ENCODE peak calls at places on chromosomes 12 and 14, in six cellular contexts. K, V, Y, G, L and X are unnamed samples.

GRCh38 chr12:131829795-131830334 is 1.7 kb downstream of the MMP17 start:
- DNase-seq in K (no peak), G (no peak), Y (no peak), L (no peak), V (no peak), X (no peak)

GRCh38 chr12:14995583-14996425 is 23.0 kb downstream of the PDE6H start:
- DNase-seq in G (peak), K (peak), Y (peak), L (no peak), V (no peak), X (no peak)

GRCh38 chr12:6962285-6963015 is 8.0 kb downstream of the PHB2 start:
- DNase-seq in L (no peak), K (no peak), Y (no peak), V (no peak), G (no peak), X (no peak)

GRCh38 chr12:52168019-52168717 is 23.6 kb downstream of the KRT80 start:
- DNase-seq in L (no peak), K (no peak), G (no peak), Y (no peak), V (no peak), X (peak)

GRCh38 chr14:34034447-34035176 is 83.7 kb upstream of the EGLN3 start:
- DNase-seq in Y (no peak), G (no peak), K (no peak), V (no peak), L (no peak), X (no peak)

GRCh38 chr12:6053541-6053940 is 70.9 kb downstream of the VWF start:
- DNase-seq in K (no peak), Y (peak), G (no peak), V (no peak), L (no peak), X (no peak)

GRCh38 chr12:121295746-121296617 is 527 bp downstream of the CAMKK2 start:
- DNase-seq in V (no peak), Y (no peak), L (no peak), K (peak), G (no peak), X (peak)

GRCh38 chr14:53432378-53432802 is 279.3 kb upstream of the DDHD1 start:
- DNase-seq in K (peak), G (no peak), V (no peak), L (no peak), Y (peak), X (peak)

GRCh38 chr12:857611-858010 is 91.9 kb downstream of the RAD52 start:
- DNase-seq in Y (peak), K (no peak), G (peak), V (peak), L (no peak), X (no peak)

GRCh38 chr12:85775071-85775470 is 61.1 kb downstream of the RASSF9 start:
- DNase-seq in K (no peak), G (no peak), Y (no peak), V (no peak), L (no peak), X (no peak)

GRCh38 chr14:24695265-24696241 is 61.6 kb upstream of the GZMB start:
- DNase-seq in V (no peak), G (no peak), L (peak), Y (no peak), K (peak), X (no peak)

GRCh38 chr14:86570371-86570770 is 1040.4 kb downstream of the FLRT2 start:
- DNase-seq in V (no peak), G (no peak), L (no peak), K (no peak), Y (no peak), X (no peak)

GRCh38 chr14:63542231-63542999 is 762 bp downstream of the PPP2R5E start:
- DNase-seq in K (peak), V (no peak), L (peak), G (no peak), Y (no peak), X (peak)

GRCh38 chr14:85296466-85297210 is 233.3 kb upstream of the FLRT2 start:
- DNase-seq in K (no peak), V (no peak), Y (peak), L (no peak), G (peak), X (no peak)

GRCh38 chr12:109153711-109154434 is 37.5 kb downstream of the ACACB start:
- DNase-seq in V (no peak), G (no peak), Y (no peak), K (no peak), L (no peak), X (no peak)

GRCh38 chr12:15978431-15978950 is 67.4 kb downstream of the DERA start:
- DNase-seq in G (peak), L (no peak), Y (peak), K (no peak), V (no peak), X (no peak)

GRCh38 chr12:38695057-38695456 is 210.3 kb downstream of the CPNE8 start:
- DNase-seq in K (no peak), L (no peak), G (no peak), V (no peak), Y (no peak), X (no peak)

GRCh38 chr14:96139169-96139568 is 65.5 kb upstream of the BDKRB2 start:
- DNase-seq in Y (no peak), V (no peak), L (no peak), K (no peak), G (no peak), X (no peak)
- TF ChIP-seq CTCF in Y (no peak), V (no peak), L (no peak), K (no peak), G (no peak), X (no peak)

GRCh38 chr14:102418853-102419240 is 56.1 kb downstream of the TECPR2 start:
- DNase-seq in K (no peak), L (no peak), V (no peak), G (no peak), Y (no peak), X (no peak)

GRCh38 chr14:102424520-102424919 is 61.8 kb downstream of the TECPR2 start:
- DNase-seq in L (no peak), K (no peak), G (no peak), Y (no peak), V (no peak), X (no peak)

GRCh38 chr14:102419716-102420115 is 57.0 kb downstream of the TECPR2 start:
- DNase-seq in V (no peak), L (no peak), K (no peak), Y (no peak), G (no peak), X (no peak)

GRCh38 chr14:102419276-102419675 is 56.5 kb downstream of the TECPR2 start:
- DNase-seq in V (no peak), Y (no peak), K (no peak), L (no peak), G (no peak), X (no peak)

GRCh38 chr14:102421366-102422057 is 58.8 kb downstream of the TECPR2 start:
- DNase-seq in V (no peak), K (no peak), L (no peak), Y (no peak), G (no peak), X (no peak)
- TF ChIP-seq CTCF in V (no peak), K (no peak), L (no peak), Y (no peak), G (no peak), X (no peak)

GRCh38 chr12:90910958-90911357 is 44.0 kb downstream of the CCER1 start:
- DNase-seq in Y (peak), L (no peak), V (no peak), G (no peak), K (no peak), X (no peak)

GRCh38 chr12:90915353-90915752 is 39.6 kb downstream of the CCER1 start:
- DNase-seq in G (no peak), Y (no peak), V (no peak), L (no peak), K (no peak), X (no peak)
- TF ChIP-seq CTCF in G (no peak), Y (no peak), V (no peak), L (no peak), K (no peak), X (no peak)

GRCh38 chr14:36313206-36313605 is 7.2 kb downstream of the MBIP start:
- DNase-seq in V (no peak), L (no peak), G (no peak), K (no peak), Y (no peak), X (no peak)

GRCh38 chr14:36316131-36316530 is 4.3 kb downstream of the MBIP start:
- DNase-seq in L (no peak), Y (no peak), K (no peak), G (no peak), V (no peak), X (no peak)

GRCh38 chr14:36315159-36315853 is 5.1 kb downstream of the MBIP start:
- DNase-seq in Y (no peak), L (no peak), V (no peak), K (no peak), G (no peak), X (no peak)

GRCh38 chr14:36317650-36318049 is 2.8 kb downstream of the MBIP start:
- DNase-seq in V (no peak), Y (no peak), L (no peak), K (no peak), G (no peak), X (no peak)

DNA sequence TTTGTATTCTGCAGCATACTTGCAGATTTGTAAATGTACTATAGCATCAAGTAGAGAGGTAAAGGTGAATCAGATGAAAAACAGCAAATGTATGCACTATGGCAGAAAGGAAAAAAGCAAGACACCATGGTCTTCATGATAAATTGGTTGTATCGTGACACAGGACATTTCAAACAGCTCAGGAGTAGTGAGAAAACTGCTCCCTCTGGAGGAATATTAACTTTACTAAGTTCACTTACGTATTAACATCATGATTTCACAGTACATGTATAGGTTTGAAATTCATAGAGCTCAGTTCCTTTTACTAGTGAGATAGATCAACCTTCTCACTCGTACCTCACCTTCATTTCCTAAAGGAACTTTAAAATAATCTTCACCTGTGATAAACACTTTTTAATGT is 6.5 kb downstream of the MBIP start:
- DNase-seq in V (no peak), L (no peak), G (no peak), K (no peak), Y (no peak), X (no peak)
- TF ChIP-seq CTCF in V (no peak), L (no peak), G (peak), K (peak), Y (no peak), X (no peak)

GRCh38 chr12:103705927-103706326 is 118.9 kb downstream of the STAB2 start:
- DNase-seq in V (no peak), L (no peak), Y (no peak), K (no peak), G (no peak), X (no peak)
- TF ChIP-seq CTCF in V (no peak), L (no peak), Y (peak), K (no peak), G (no peak), X (peak)

GRCh38 chr14:32996343-32996742 is 57.7 kb downstream of the NPAS3 start:
- DNase-seq in L (no peak), G (no peak), V (no peak), K (no peak), Y (no peak), X (no peak)
- TF ChIP-seq CTCF in L (no peak), G (no peak), V (no peak), K (no peak), Y (no peak), X (no peak)

GRCh38 chr14:80781968-80782367 is 159.6 kb downstream of the CEP128 start:
- DNase-seq in G (no peak), V (no peak), L (no peak), K (no peak), Y (peak), X (no peak)

GRCh38 chr14:80787876-80788275 is 153.7 kb downstream of the CEP128 start:
- DNase-seq in G (no peak), L (no peak), K (no peak), Y (no peak), V (no peak), X (no peak)

GRCh38 chr14:80784824-80785223 is 156.7 kb downstream of the CEP128 start:
- DNase-seq in V (peak), L (no peak), Y (peak), G (peak), K (no peak), X (no peak)
- TF ChIP-seq CTCF in V (peak), L (no peak), Y (no peak), G (peak), K (no peak), X (no peak)

GRCh38 chr14:75002392-75003249 is at the start of gene EIF2B2:
- DNase-seq in L (peak), K (peak), Y (peak), G (peak), V (peak), X (peak)
- TF ChIP-seq CTCF in L (no peak), K (no peak), Y (peak), G (peak), V (peak), X (peak)